ENCODE peak calls at places on chromosome 18, in six cellular contexts. D is A549, H is psoas muscle, C is adrenal gland, E is H7, L is neuronal stem cell. I is an unnamed sample.

GRCh38 chr18:73232933-73233332 is 365.1 kb upstream of the NETO1 start:
- DNase-seq in L (no peak), H (no peak), D (no peak), E (no peak), C (no peak), I (no peak)

GRCh38 chr18:3481696-3482210 is 31.8 kb downstream of the TGIF1 start:
- DNase-seq in E (peak), H (no peak), C (no peak), L (no peak), D (peak), I (peak)

GRCh38 chr18:67043276-67043675 is 439.4 kb upstream of the CDH19 start:
- DNase-seq in D (no peak), C (no peak), H (no peak), E (peak), L (no peak), I (no peak)

GRCh38 chr18:31508781-31509180 is 10.8 kb downstream of the DSG2 start:
- DNase-seq in D (no peak), H (no peak), L (no peak), E (no peak), C (no peak), I (no peak)

GRCh38 chr18:43668866-43669265 is 391.6 kb upstream of the SYT4 start:
- DNase-seq in E (no peak), C (no peak), L (no peak), H (no peak), D (no peak), I (no peak)

GRCh38 chr18:49486617-49486958 is 446 bp downstream of the C18orf32 start:
- DNase-seq in E (no peak), D (no peak), L (no peak), C (no peak), H (no peak), I (no peak)

GRCh38 chr18:70132999-70133398 is 72.5 kb downstream of the RTTN start:
- DNase-seq in C (no peak), D (no peak), E (no peak), L (no peak), H (no peak), I (no peak)

GRCh38 chr18:57660961-57661360 is 39.3 kb upstream of the NARS1 start:
- DNase-seq in L (no peak), C (no peak), D (no peak), E (no peak), H (no peak), I (no peak)

GRCh38 chr18:3269241-3269640 is 7.3 kb downstream of the MYL12B start:
- DNase-seq in E (no peak), D (no peak), L (no peak), H (no peak), C (no peak), I (no peak)

GRCh38 chr18:23828426-23828825 is 139.2 kb downstream of the LAMA3 start:
- DNase-seq in H (no peak), D (peak), E (no peak), C (no peak), L (no peak), I (peak)

GRCh38 chr18:21191596-21192307 is 50.3 kb upstream of the GREB1L start:
- DNase-seq in H (peak), C (peak), L (no peak), E (peak), D (peak), I (no peak)

GRCh38 chr18:24616638-24617037 is 156.2 kb downstream of the HRH4 start:
- DNase-seq in C (no peak), L (no peak), D (no peak), H (no peak), E (no peak), I (no peak)

GRCh38 chr18:38579764-38580163 is 1014.2 kb upstream of the CELF4 start:
- DNase-seq in H (no peak), L (no peak), D (no peak), C (no peak), E (no peak), I (no peak)

GRCh38 chr18:80175451-80176235 is 66.6 kb downstream of the ADNP2 start:
- DNase-seq in E (no peak), D (no peak), L (no peak), H (no peak), C (no peak), I (no peak)

GRCh38 chr18:44758821-44759624 is 78.3 kb downstream of the SETBP1 start:
- DNase-seq in E (no peak), C (no peak), L (no peak), D (no peak), H (no peak), I (no peak)

GRCh38 chr18:41731887-41732286 is 223.1 kb upstream of the PIK3C3 start:
- DNase-seq in E (no peak), H (no peak), D (no peak), C (no peak), L (no peak), I (no peak)

GRCh38 chr18:69659142-69659651 is 258.5 kb downstream of the DOK6 start:
- DNase-seq in H (no peak), L (no peak), E (no peak), D (no peak), C (no peak), I (no peak)

GRCh38 chr18:3015203-3015590 is 2.3 kb upstream of the LPIN2 start:
- DNase-seq in C (no peak), H (no peak), E (no peak), D (peak), L (no peak), I (no peak)

GRCh38 chr18:32730620-32731021 is 42.2 kb downstream of the KLHL14 start:
- DNase-seq in D (no peak), H (no peak), E (no peak), L (no peak), C (no peak), I (no peak)

GRCh38 chr18:46167971-46168370 is 63.8 kb downstream of the HAUS1 start:
- DNase-seq in L (no peak), C (no peak), D (no peak), E (peak), H (no peak), I (no peak)

GRCh38 chr18:50926521-50926920 is 41.3 kb upstream of the ELAC1 start:
- DNase-seq in C (no peak), H (no peak), E (no peak), L (no peak), D (no peak), I (no peak)

GRCh38 chr18:47591429-47591828 is 339.0 kb downstream of the SMAD2 start:
- DNase-seq in L (no peak), H (no peak), D (no peak), C (no peak), E (no peak), I (no peak)

GRCh38 chr18:47594621-47595086 is 335.8 kb downstream of the SMAD2 start:
- DNase-seq in D (no peak), C (no peak), E (no peak), L (no peak), H (no peak), I (no peak)

GRCh38 chr18:47595816-47596501 is 334.5 kb downstream of the SMAD2 start:
- DNase-seq in E (peak), C (no peak), H (no peak), L (no peak), D (peak), I (no peak)

GRCh38 chr18:47594063-47594462 is 336.4 kb downstream of the SMAD2 start:
- DNase-seq in E (no peak), C (no peak), L (peak), H (no peak), D (no peak), I (no peak)
- H3K4me3 ChIP-seq in E (no peak), C (no peak), L (no peak), H (no peak), D (no peak), I (no peak)

DNA sequence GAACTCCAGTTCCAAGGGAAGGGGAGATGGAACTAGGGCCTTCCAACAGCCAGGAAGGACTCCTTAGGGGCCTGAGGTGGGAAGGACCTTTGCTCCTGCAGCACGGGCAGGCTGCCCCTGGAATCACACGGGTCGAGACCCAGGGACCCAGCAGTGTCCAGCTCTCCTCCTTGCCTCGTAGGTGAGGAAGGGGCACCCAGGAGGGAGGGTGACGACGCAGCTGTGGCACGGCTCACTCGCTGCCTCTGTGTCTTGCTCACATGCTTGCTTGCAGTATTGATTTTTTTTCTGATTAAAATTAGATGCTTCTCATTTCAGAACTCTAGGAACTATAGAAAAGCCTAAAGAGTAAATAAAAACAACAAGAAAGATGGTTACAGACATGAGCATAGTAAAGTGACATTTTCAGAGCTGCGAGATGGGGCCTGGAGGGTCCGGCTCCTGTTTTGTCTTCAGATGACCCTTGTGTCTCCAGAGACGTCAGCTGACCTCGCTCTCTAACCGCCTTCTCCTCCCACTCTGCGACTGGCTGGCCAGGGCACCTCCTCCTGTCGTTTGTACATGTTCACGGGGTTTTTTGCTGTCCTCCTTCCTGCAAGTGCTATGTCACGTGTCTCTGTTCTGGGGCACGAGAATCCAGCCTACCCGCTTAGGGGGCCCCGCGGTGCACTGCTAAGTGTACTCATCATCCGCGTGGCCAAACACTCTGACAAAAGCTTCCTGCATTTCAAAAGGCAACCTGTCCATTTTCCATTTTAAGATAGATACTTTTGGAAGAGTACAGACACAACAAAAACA is 65.7 kb upstream of the ZNF236 start:
- DNase-seq in D (no peak), E (no peak), C (no peak), L (no peak), H (peak), I (no peak)
- H3K4me3 ChIP-seq in D (no peak), E (no peak), C (no peak), L (no peak), H (no peak), I (no peak)

DNA sequence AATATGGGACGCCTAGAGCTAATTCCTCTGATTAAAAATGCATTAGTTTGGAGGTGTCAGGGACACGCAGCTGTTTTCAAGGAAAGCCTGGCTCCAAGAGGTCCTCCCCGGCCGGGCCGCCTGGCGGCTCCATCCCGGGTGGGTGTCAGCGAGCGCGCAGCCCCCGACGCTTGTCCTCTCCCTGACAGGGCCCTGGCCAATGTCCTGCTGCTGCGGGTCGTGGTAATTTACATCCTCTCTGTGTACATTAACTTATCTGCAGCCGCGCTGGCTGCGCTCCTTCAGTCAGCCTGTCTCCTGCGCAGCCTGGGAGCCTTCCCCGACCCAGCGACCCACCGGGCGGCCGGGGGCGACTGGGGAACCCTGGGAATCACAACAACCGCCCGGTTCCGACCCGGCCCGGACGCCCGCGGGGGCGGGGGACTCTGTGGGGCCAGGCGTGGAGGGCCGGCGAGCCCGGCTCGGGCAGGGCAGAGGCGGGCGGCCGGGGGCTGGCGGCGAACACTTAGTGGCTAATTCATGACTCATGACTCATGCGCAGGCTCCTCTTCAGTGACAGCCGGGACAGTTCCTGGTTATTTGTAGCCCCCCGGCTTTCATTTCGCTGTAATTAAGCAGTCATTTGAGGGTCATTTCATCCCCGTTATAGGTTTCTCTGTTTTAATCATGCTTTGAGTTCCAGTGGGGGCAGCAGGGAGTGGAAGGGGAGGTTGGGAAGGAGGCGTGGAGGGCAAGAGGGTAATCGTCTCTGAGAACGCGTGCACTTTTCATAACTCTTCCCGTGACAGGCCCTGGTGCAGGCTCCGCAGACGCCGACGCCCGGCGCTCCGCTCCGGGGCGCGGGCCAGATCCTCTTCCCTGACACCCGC is 141.9 kb upstream of the CTAGE1 start:
- DNase-seq in C (peak), L (peak), E (peak), D (peak), H (peak), I (no peak)
- H3K4me3 ChIP-seq in C (peak), L (peak), E (peak), D (peak), H (peak), I (no peak)

DNA sequence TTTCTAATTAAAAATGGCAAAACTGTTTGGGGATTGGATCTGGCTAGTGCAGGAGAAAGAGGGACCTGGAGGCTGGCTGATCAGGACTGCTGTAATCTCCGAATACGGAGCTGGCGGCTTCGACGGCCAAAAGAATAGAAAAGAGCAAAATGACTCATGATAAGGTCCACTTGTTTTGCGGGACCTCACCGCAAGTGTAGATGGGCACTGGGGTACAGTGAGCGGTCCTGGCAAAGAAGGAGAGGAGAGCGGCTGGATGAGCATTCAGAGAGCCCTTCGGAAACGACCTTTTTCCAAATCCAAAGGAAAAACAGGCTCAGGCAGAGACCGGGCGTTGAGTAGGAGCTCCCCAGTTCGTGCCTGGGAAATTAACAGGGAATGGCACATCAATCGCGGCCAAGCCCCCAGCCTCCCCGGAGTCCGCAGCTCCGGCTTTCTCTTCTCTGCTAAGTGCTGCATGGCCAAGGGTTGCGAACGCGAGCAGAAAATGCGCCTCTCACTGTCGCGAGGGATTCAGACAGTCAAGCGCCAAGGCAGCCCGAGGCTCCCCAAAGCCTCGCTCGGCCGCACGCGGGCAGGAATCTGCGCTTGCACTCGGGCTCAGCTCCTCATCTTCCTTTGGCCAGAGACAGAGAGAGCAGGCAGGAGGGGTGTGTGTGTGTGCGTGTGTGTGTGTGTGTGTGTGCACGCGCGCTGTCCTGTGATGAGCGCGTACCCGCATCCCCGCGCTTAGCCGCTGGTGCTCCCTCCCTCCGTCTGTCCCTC is 1.8 kb downstream of the DCC start:
- DNase-seq in E (peak), D (no peak), H (peak), L (peak), C (no peak), I (no peak)
- H3K4me3 ChIP-seq in E (peak), D (peak), H (no peak), L (peak), C (no peak), I (no peak)

DNA sequence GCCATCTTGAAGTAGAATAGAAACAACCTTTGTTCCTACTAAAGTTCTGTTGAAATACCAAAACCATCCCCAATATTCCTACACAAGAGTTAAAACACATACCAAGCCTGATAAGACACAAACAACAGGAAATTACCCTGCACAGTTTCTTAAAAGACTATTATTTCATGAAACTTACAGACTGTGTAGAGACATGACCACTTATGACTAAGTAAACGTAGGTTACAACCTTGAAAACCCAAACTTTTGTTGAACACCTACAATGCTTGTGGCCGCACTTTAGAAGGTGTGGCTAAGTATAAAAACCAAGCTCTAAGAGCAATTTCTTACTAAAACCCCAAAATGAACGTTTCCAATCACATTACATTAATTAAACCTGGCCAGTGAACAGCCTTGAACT is 2.0 kb downstream of the SMAD2 start:
- DNase-seq in L (no peak), D (no peak), H (no peak), E (no peak), C (no peak), I (no peak)
- H3K4me3 ChIP-seq in L (no peak), D (peak), H (peak), E (peak), C (peak), I (peak)

GRCh38 chr18:59952283-59953007 is 52.6 kb downstream of the PMAIP1 start:
- DNase-seq in D (no peak), E (no peak), L (no peak), C (no peak), H (no peak), I (no peak)

GRCh38 chr18:59950215-59950944 is 50.6 kb downstream of the PMAIP1 start:
- DNase-seq in E (no peak), L (no peak), C (no peak), H (no peak), D (no peak), I (no peak)

GRCh38 chr18:59954241-59954640 is 54.4 kb downstream of the PMAIP1 start:
- DNase-seq in C (no peak), L (no peak), D (no peak), H (no peak), E (no peak), I (no peak)

GRCh38 chr18:59954746-59955145 is 55.0 kb downstream of the PMAIP1 start:
- DNase-seq in L (no peak), C (no peak), H (no peak), D (no peak), E (no peak), I (no peak)

DNA sequence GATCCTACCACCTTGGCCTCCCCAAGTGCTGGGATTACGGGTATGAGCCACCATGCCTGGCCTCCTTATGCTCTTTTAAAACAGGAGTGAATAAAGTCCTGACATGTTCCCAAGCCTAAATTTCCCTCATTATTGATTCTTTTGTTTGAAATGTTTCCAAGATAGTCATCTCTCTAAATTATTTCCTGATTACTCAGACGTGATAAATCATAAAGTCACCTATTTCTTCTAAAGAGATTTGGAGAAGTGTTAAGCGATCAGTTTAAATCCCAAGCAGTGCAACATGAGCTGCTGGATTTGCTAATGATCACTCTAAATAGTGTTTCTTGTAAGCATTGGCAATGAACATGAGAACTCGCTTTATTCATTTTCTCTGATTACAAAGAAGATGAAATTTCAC is 51.8 kb downstream of the PMAIP1 start:
- DNase-seq in E (no peak), C (no peak), H (no peak), L (no peak), D (no peak), I (no peak)
- H3K4me3 ChIP-seq in E (no peak), C (no peak), H (no peak), L (no peak), D (no peak), I (no peak)

DNA sequence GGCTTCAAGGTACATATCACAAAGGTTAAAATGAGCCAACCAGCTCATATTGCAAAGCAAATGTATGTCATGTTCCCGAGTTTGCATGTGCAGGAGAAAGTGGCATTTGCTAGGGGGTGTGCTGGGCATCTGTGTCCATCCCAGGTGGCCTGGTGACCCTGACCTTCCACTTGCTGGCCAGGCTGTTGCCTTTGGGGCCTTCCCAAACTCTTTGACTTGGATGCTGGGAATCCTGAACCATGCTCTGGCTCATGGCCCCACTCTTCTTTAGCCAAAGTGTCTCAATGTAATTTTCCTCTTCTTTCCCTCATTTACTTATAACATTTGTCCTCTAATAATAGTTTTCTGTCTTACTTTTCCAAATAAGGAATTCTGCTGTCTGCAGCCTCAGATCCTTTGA is 64.2 kb downstream of the MTCL1 start:
- DNase-seq in H (no peak), L (no peak), D (no peak), E (no peak), C (no peak), I (no peak)
- H3K4me3 ChIP-seq in H (no peak), L (no peak), D (no peak), E (no peak), C (no peak), I (no peak)

GRCh38 chr18:7954229-7954628 is 387.1 kb downstream of the PTPRM start:
- DNase-seq in E (no peak), H (no peak), L (no peak), C (no peak), D (no peak), I (no peak)

GRCh38 chr18:7958081-7958896 is 391.2 kb downstream of the PTPRM start:
- DNase-seq in E (no peak), C (no peak), L (no peak), D (no peak), H (no peak), I (no peak)

GRCh38 chr18:7955175-7955574 is 388.1 kb downstream of the PTPRM start:
- DNase-seq in E (no peak), L (no peak), D (no peak), H (no peak), C (no peak), I (no peak)

GRCh38 chr18:7957297-7957696 is 390.2 kb downstream of the PTPRM start:
- DNase-seq in L (no peak), E (no peak), D (no peak), H (no peak), C (no peak), I (no peak)

DNA sequence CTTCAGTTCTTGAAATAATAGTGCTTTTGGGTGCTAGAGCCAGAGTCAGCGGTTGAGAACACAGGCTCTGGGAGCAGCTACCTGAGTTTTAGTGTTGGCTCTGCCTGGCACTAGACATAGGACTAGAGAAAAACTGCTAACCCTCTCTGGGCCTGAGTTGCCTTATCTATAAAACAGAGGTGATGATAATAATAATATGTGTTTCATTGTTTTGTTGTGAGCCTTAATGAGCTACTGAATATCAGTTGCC is 391.7 kb downstream of the PTPRM start:
- DNase-seq in E (no peak), L (no peak), C (no peak), D (no peak), H (no peak), I (no peak)
- H3K4me3 ChIP-seq in E (no peak), L (no peak), C (no peak), D (peak), H (no peak), I (no peak)

GRCh38 chr18:8616026-8616401 is 6.8 kb downstream of the RAB12 start:
- DNase-seq in H (no peak), C (no peak), L (no peak), D (no peak), E (peak), I (no peak)
- H3K4me3 ChIP-seq in H (peak), C (no peak), L (no peak), D (no peak), E (no peak), I (no peak)

I was measured in naive thymus-derived CD4-positive, alpha-beta T cell.